ENCODE peak calls at places on chromosomes 16 and 17, in nine cellular contexts. R is heart left ventricle; T is stimulated activated CD4-positive, alpha-beta T cell treated with anti-CD3 and anti-CD28 coated beads, Interleukin-1b, Interleukin-23, amount 100 ng/mL, for 24 hours; B is fibroblast of the conjunctiva; M is lower lobe of right lung; A is prostate gland; E is HCEC 1CT; Y is OCI-LY7; S is KBM-7. C is an unnamed sample.

GRCh38 chr16:72921620-72922019 is 126.3 kb downstream of the ZFHX3 start:
- DNase-seq in R (no peak), T (no peak), B (no peak), M (no peak), A (no peak), E (no peak), Y (no peak), S (no peak), C (peak)

GRCh38 chr16:65889533-65889966 is 476.9 kb upstream of the CDH5 start:
- DNase-seq in R (no peak), T (no peak), B (no peak), M (no peak), A (peak), E (no peak), Y (no peak), S (no peak), C (no peak)

GRCh38 chr16:4261557-4262172 is 11.2 kb downstream of the TFAP4 start:
- DNase-seq in R (no peak), T (peak), B (no peak), M (no peak), A (no peak), E (peak), Y (peak), S (peak), C (no peak)

GRCh38 chr16:85528528-85529387 is 84.4 kb upstream of the GSE1 start:
- DNase-seq in R (no peak), T (no peak), B (no peak), M (no peak), A (no peak), E (no peak), Y (peak), S (no peak), C (no peak)

GRCh38 chr16:77758508-77758907 is 29.9 kb upstream of the VAT1L start:
- DNase-seq in R (no peak), T (no peak), B (no peak), M (no peak), A (no peak), E (no peak), Y (no peak), S (no peak), C (no peak)

GRCh38 chr17:29155235-29155965 is 24.8 kb downstream of the MYO18A start:
- DNase-seq in R (no peak), T (no peak), B (no peak), M (peak), A (no peak), E (peak), Y (no peak), S (peak), C (peak)

GRCh38 chr17:46870116-46870803 is 18.9 kb downstream of the WNT9B start:
- DNase-seq in R (no peak), T (no peak), B (no peak), M (no peak), A (no peak), E (no peak), Y (no peak), S (no peak), C (no peak)

GRCh38 chr16:30997000-30997886 is 12.2 kb downstream of the HSD3B7 start:
- DNase-seq in R (peak), T (peak), B (peak), M (peak), A (peak), E (peak), Y (peak), S (no peak), C (peak)

GRCh38 chr17:72244494-72244893 is 123.7 kb downstream of the SOX9 start:
- DNase-seq in R (no peak), T (no peak), B (no peak), M (no peak), A (no peak), E (peak), Y (no peak), S (no peak), C (no peak)

GRCh38 chr17:40180694-40181093 is 3.4 kb downstream of the RAPGEFL1 start:
- DNase-seq in R (no peak), T (no peak), B (no peak), M (no peak), A (peak), E (no peak), Y (no peak), S (no peak), C (no peak)

GRCh38 chr17:72661093-72661944 is 431.2 kb downstream of the SLC39A11 start:
- DNase-seq in R (no peak), T (no peak), B (no peak), M (no peak), A (peak), E (no peak), Y (no peak), S (no peak), C (no peak)

GRCh38 chr16:49281843-49282642 is 405 bp upstream of the CBLN1 start:
- DNase-seq in R (peak), T (peak), B (peak), M (peak), A (peak), E (no peak), Y (peak), S (peak), C (peak)

C was measured in Right ventricle myocardium superior.